ENCODE peak calls at places on chromosomes 6 and 20, in five cellular contexts. X is activated T-helper 1 cell treated with anti-CD3 and anti-CD28 coated beads, Interleukin-2, amount 50 U/mL, for 16 hours; W is foreskin fibroblast; G is CD8-positive, alpha-beta T cell; P is esophagus squamous epithelium. D is an unnamed sample.

GRCh38 chr6:166419268-166419667 is 36.5 kb upstream of the MPC1 start:
- DNase-seq in G (peak; percentile 54), P (no peak), X (peak; percentile 35), W (peak; percentile 43), D (no peak)

GRCh38 chr6:40342674-40343230 is 244.4 kb downstream of the LRFN2 start:
- DNase-seq in W (no peak), G (no peak), X (no peak), P (no peak), D (no peak)

GRCh38 chr6:68777956-68778355 is 142.9 kb downstream of the ADGRB3 start:
- DNase-seq in X (no peak), G (no peak), W (peak; percentile 87), P (no peak), D (peak; percentile 11)

GRCh38 chr6:43496370-43497128 is 13.6 kb downstream of the LRRC73 start:
- DNase-seq in X (no peak), W (peak; percentile 89), G (no peak), P (no peak), D (peak; percentile 56)

GRCh38 chr20:38985603-38986170 is 23.5 kb downstream of the DHX35 start:
- DNase-seq in G (no peak), W (peak; percentile 78), X (no peak), P (no peak), D (peak; percentile 32)

GRCh38 chr6:54411767-54412166 is 103.5 kb downstream of the TINAG start:
- DNase-seq in W (no peak), P (no peak), X (no peak), G (no peak), D (no peak)

GRCh38 chr6:164283574-164283973 is 869.1 kb downstream of the QKI start:
- DNase-seq in G (no peak), X (no peak), W (no peak), P (no peak), D (no peak)

GRCh38 chr20:64164123-64164836 is at the start of gene MYT1:
- DNase-seq in G (no peak), P (no peak), W (no peak), X (no peak), D (no peak)

GRCh38 chr6:35090734-35091133 is 50.4 kb downstream of the TCP11 start:
- DNase-seq in G (no peak), P (no peak), W (no peak), X (no peak), D (no peak)

GRCh38 chr6:22954749-22955385 is 385.5 kb downstream of the HDGFL1 start:
- DNase-seq in X (no peak), W (peak; percentile 17), P (no peak), G (no peak), D (peak; percentile 51)

GRCh38 chr6:169157474-169158181 is 96.0 kb downstream of the THBS2 start:
- DNase-seq in P (no peak), W (no peak), X (no peak), G (no peak), D (no peak)

GRCh38 chr20:14896569-14896968 is 559.2 kb upstream of the FLRT3 start:
- DNase-seq in G (no peak), P (no peak), X (no peak), W (no peak), D (no peak)

D was measured in ACHN.